ENCODE peak calls at places on chromosomes 2 and 18, in nine cellular contexts. One of them, this sample, is unnamed.

GRCh38 chr2:175170679-175171304 is 2.8 kb upstream of the ATF2 start:
- DNase-seq in NCI-H1417: no peak
- DNase-seq in amniotic stem cell: no peak
- DNase-seq in activated naive CD4-positive, alpha-beta T cell treated with anti-CD3 and anti-CD28 coated beads, Interleukin-2, amount 50 U/mL, for 72 hours: no peak
- DNase-seq in activated CD4-positive, alpha-beta T cell treated with anti-CD3 and anti-CD28 coated beads, Interleukin-2, amount 50 U/mL, for 48 hours: no peak
- DNase-seq in A172: no peak
- DNase-seq in GDM1: no peak
- DNase-seq in stimulated activated CD8-positive, alpha-beta memory T cell treated with anti-CD3 and anti-CD28 coated beads, Interleukin-15, amount 100 ng/mL, for 4 hours: no peak
- DNase-seq in pons: no peak
- DNase-seq in this sample: no peak

GRCh38 chr2:31996571-31997150 is 14.1 kb downstream of the MEMO1 start:
- DNase-seq in NCI-H1417: no peak
- DNase-seq in GDM1: no peak
- DNase-seq in stimulated activated CD8-positive, alpha-beta memory T cell treated with anti-CD3 and anti-CD28 coated beads, Interleukin-15, amount 100 ng/mL, for 4 hours: no peak
- DNase-seq in A172: no peak
- DNase-seq in amniotic stem cell: no peak
- DNase-seq in pons: no peak
- DNase-seq in activated CD4-positive, alpha-beta T cell treated with anti-CD3 and anti-CD28 coated beads, Interleukin-2, amount 50 U/mL, for 48 hours: no peak
- DNase-seq in activated naive CD4-positive, alpha-beta T cell treated with anti-CD3 and anti-CD28 coated beads, Interleukin-2, amount 50 U/mL, for 72 hours: no peak
- DNase-seq in this sample: no peak

GRCh38 chr18:41761329-41762028 is 193.6 kb upstream of the PIK3C3 start:
- DNase-seq in pons: no peak
- DNase-seq in GDM1: no peak
- DNase-seq in NCI-H1417: no peak
- DNase-seq in activated CD4-positive, alpha-beta T cell treated with anti-CD3 and anti-CD28 coated beads, Interleukin-2, amount 50 U/mL, for 48 hours: no peak
- DNase-seq in A172: peak
- DNase-seq in stimulated activated CD8-positive, alpha-beta memory T cell treated with anti-CD3 and anti-CD28 coated beads, Interleukin-15, amount 100 ng/mL, for 4 hours: no peak
- DNase-seq in amniotic stem cell: peak
- DNase-seq in activated naive CD4-positive, alpha-beta T cell treated with anti-CD3 and anti-CD28 coated beads, Interleukin-2, amount 50 U/mL, for 72 hours: no peak
- DNase-seq in this sample: no peak

GRCh38 chr2:10171006-10171800 is 48.7 kb downstream of the RRM2 start:
- DNase-seq in pons: no peak
- DNase-seq in activated naive CD4-positive, alpha-beta T cell treated with anti-CD3 and anti-CD28 coated beads, Interleukin-2, amount 50 U/mL, for 72 hours: no peak
- DNase-seq in amniotic stem cell: no peak
- DNase-seq in activated CD4-positive, alpha-beta T cell treated with anti-CD3 and anti-CD28 coated beads, Interleukin-2, amount 50 U/mL, for 48 hours: no peak
- DNase-seq in stimulated activated CD8-positive, alpha-beta memory T cell treated with anti-CD3 and anti-CD28 coated beads, Interleukin-15, amount 100 ng/mL, for 4 hours: no peak
- DNase-seq in GDM1: no peak
- DNase-seq in NCI-H1417: no peak
- DNase-seq in A172: no peak
- DNase-seq in this sample: no peak

GRCh38 chr2:11684894-11685460 is 15.0 kb upstream of the NTSR2 start:
- DNase-seq in activated naive CD4-positive, alpha-beta T cell treated with anti-CD3 and anti-CD28 coated beads, Interleukin-2, amount 50 U/mL, for 72 hours: no peak
- DNase-seq in stimulated activated CD8-positive, alpha-beta memory T cell treated with anti-CD3 and anti-CD28 coated beads, Interleukin-15, amount 100 ng/mL, for 4 hours: no peak
- DNase-seq in activated CD4-positive, alpha-beta T cell treated with anti-CD3 and anti-CD28 coated beads, Interleukin-2, amount 50 U/mL, for 48 hours: no peak
- DNase-seq in amniotic stem cell: no peak
- DNase-seq in A172: no peak
- DNase-seq in pons: no peak
- DNase-seq in GDM1: no peak
- DNase-seq in NCI-H1417: no peak
- DNase-seq in this sample: no peak

GRCh38 chr2:241857572-241858121 is 1.0 kb downstream of the PDCD1 start:
- DNase-seq in stimulated activated CD8-positive, alpha-beta memory T cell treated with anti-CD3 and anti-CD28 coated beads, Interleukin-15, amount 100 ng/mL, for 4 hours: no peak
- DNase-seq in amniotic stem cell: no peak
- DNase-seq in A172: no peak
- DNase-seq in activated CD4-positive, alpha-beta T cell treated with anti-CD3 and anti-CD28 coated beads, Interleukin-2, amount 50 U/mL, for 48 hours: no peak
- DNase-seq in activated naive CD4-positive, alpha-beta T cell treated with anti-CD3 and anti-CD28 coated beads, Interleukin-2, amount 50 U/mL, for 72 hours: no peak
- DNase-seq in pons: no peak
- DNase-seq in GDM1: no peak
- DNase-seq in NCI-H1417: no peak
- DNase-seq in this sample: no peak

GRCh38 chr2:11307764-11308415 is 36.5 kb downstream of the ROCK2 start:
- DNase-seq in activated CD4-positive, alpha-beta T cell treated with anti-CD3 and anti-CD28 coated beads, Interleukin-2, amount 50 U/mL, for 48 hours: no peak
- DNase-seq in activated naive CD4-positive, alpha-beta T cell treated with anti-CD3 and anti-CD28 coated beads, Interleukin-2, amount 50 U/mL, for 72 hours: no peak
- DNase-seq in A172: no peak
- DNase-seq in NCI-H1417: no peak
- DNase-seq in amniotic stem cell: no peak
- DNase-seq in pons: no peak
- DNase-seq in stimulated activated CD8-positive, alpha-beta memory T cell treated with anti-CD3 and anti-CD28 coated beads, Interleukin-15, amount 100 ng/mL, for 4 hours: no peak
- DNase-seq in GDM1: no peak
- DNase-seq in this sample: no peak

GRCh38 chr2:47771211-47771610 is 11.7 kb upstream of the MSH6 start:
- DNase-seq in activated CD4-positive, alpha-beta T cell treated with anti-CD3 and anti-CD28 coated beads, Interleukin-2, amount 50 U/mL, for 48 hours: no peak
- DNase-seq in activated naive CD4-positive, alpha-beta T cell treated with anti-CD3 and anti-CD28 coated beads, Interleukin-2, amount 50 U/mL, for 72 hours: no peak
- DNase-seq in stimulated activated CD8-positive, alpha-beta memory T cell treated with anti-CD3 and anti-CD28 coated beads, Interleukin-15, amount 100 ng/mL, for 4 hours: no peak
- DNase-seq in NCI-H1417: peak
- DNase-seq in A172: peak
- DNase-seq in amniotic stem cell: peak
- DNase-seq in pons: peak
- DNase-seq in GDM1: no peak
- DNase-seq in this sample: peak

GRCh38 chr2:237297421-237298155 is 116.4 kb downstream of the COL6A3 start:
- DNase-seq in activated naive CD4-positive, alpha-beta T cell treated with anti-CD3 and anti-CD28 coated beads, Interleukin-2, amount 50 U/mL, for 72 hours: no peak
- DNase-seq in stimulated activated CD8-positive, alpha-beta memory T cell treated with anti-CD3 and anti-CD28 coated beads, Interleukin-15, amount 100 ng/mL, for 4 hours: no peak
- DNase-seq in pons: no peak
- DNase-seq in activated CD4-positive, alpha-beta T cell treated with anti-CD3 and anti-CD28 coated beads, Interleukin-2, amount 50 U/mL, for 48 hours: no peak
- DNase-seq in GDM1: no peak
- DNase-seq in NCI-H1417: no peak
- DNase-seq in amniotic stem cell: no peak
- DNase-seq in A172: no peak
- DNase-seq in this sample: no peak

GRCh38 chr18:51076503-51076902 is 46.5 kb downstream of the SMAD4 start:
- DNase-seq in A172: no peak
- DNase-seq in NCI-H1417: no peak
- DNase-seq in pons: no peak
- DNase-seq in activated naive CD4-positive, alpha-beta T cell treated with anti-CD3 and anti-CD28 coated beads, Interleukin-2, amount 50 U/mL, for 72 hours: no peak
- DNase-seq in amniotic stem cell: no peak
- DNase-seq in activated CD4-positive, alpha-beta T cell treated with anti-CD3 and anti-CD28 coated beads, Interleukin-2, amount 50 U/mL, for 48 hours: no peak
- DNase-seq in GDM1: no peak
- DNase-seq in stimulated activated CD8-positive, alpha-beta memory T cell treated with anti-CD3 and anti-CD28 coated beads, Interleukin-15, amount 100 ng/mL, for 4 hours: no peak
- DNase-seq in this sample: no peak

GRCh38 chr2:51780353-51780752 is 748.4 kb upstream of the NRXN1 start:
- DNase-seq in NCI-H1417: no peak
- DNase-seq in A172: no peak
- DNase-seq in stimulated activated CD8-positive, alpha-beta memory T cell treated with anti-CD3 and anti-CD28 coated beads, Interleukin-15, amount 100 ng/mL, for 4 hours: no peak
- DNase-seq in amniotic stem cell: no peak
- DNase-seq in pons: no peak
- DNase-seq in activated CD4-positive, alpha-beta T cell treated with anti-CD3 and anti-CD28 coated beads, Interleukin-2, amount 50 U/mL, for 48 hours: no peak
- DNase-seq in GDM1: no peak
- DNase-seq in activated naive CD4-positive, alpha-beta T cell treated with anti-CD3 and anti-CD28 coated beads, Interleukin-2, amount 50 U/mL, for 72 hours: no peak
- DNase-seq in this sample: no peak

GRCh38 chr2:27326536-27326935 is 3.6 kb upstream of the MPV17 start:
- DNase-seq in A172: no peak
- DNase-seq in activated naive CD4-positive, alpha-beta T cell treated with anti-CD3 and anti-CD28 coated beads, Interleukin-2, amount 50 U/mL, for 72 hours: no peak
- DNase-seq in activated CD4-positive, alpha-beta T cell treated with anti-CD3 and anti-CD28 coated beads, Interleukin-2, amount 50 U/mL, for 48 hours: no peak
- DNase-seq in pons: no peak
- DNase-seq in NCI-H1417: no peak
- DNase-seq in amniotic stem cell: no peak
- DNase-seq in stimulated activated CD8-positive, alpha-beta memory T cell treated with anti-CD3 and anti-CD28 coated beads, Interleukin-15, amount 100 ng/mL, for 4 hours: no peak
- DNase-seq in GDM1: no peak
- DNase-seq in this sample: no peak

GRCh38 chr2:242027676-242028450 is 158.3 kb downstream of the RTP5 start:
- DNase-seq in GDM1: no peak
- DNase-seq in activated CD4-positive, alpha-beta T cell treated with anti-CD3 and anti-CD28 coated beads, Interleukin-2, amount 50 U/mL, for 48 hours: no peak
- DNase-seq in A172: no peak
- DNase-seq in amniotic stem cell: no peak
- DNase-seq in NCI-H1417: no peak
- DNase-seq in pons: no peak
- DNase-seq in activated naive CD4-positive, alpha-beta T cell treated with anti-CD3 and anti-CD28 coated beads, Interleukin-2, amount 50 U/mL, for 72 hours: peak
- DNase-seq in stimulated activated CD8-positive, alpha-beta memory T cell treated with anti-CD3 and anti-CD28 coated beads, Interleukin-15, amount 100 ng/mL, for 4 hours: no peak
- DNase-seq in this sample: no peak

GRCh38 chr2:226403360-226403759 is 396.3 kb downstream of the IRS1 start:
- DNase-seq in NCI-H1417: no peak
- DNase-seq in activated CD4-positive, alpha-beta T cell treated with anti-CD3 and anti-CD28 coated beads, Interleukin-2, amount 50 U/mL, for 48 hours: no peak
- DNase-seq in GDM1: no peak
- DNase-seq in stimulated activated CD8-positive, alpha-beta memory T cell treated with anti-CD3 and anti-CD28 coated beads, Interleukin-15, amount 100 ng/mL, for 4 hours: no peak
- DNase-seq in activated naive CD4-positive, alpha-beta T cell treated with anti-CD3 and anti-CD28 coated beads, Interleukin-2, amount 50 U/mL, for 72 hours: no peak
- DNase-seq in A172: no peak
- DNase-seq in pons: no peak
- DNase-seq in amniotic stem cell: no peak
- DNase-seq in this sample: no peak

GRCh38 chr2:16665746-16666452 is at the start of gene CYRIA:
- DNase-seq in A172: no peak
- DNase-seq in activated naive CD4-positive, alpha-beta T cell treated with anti-CD3 and anti-CD28 coated beads, Interleukin-2, amount 50 U/mL, for 72 hours: no peak
- DNase-seq in amniotic stem cell: peak
- DNase-seq in pons: no peak
- DNase-seq in NCI-H1417: peak
- DNase-seq in stimulated activated CD8-positive, alpha-beta memory T cell treated with anti-CD3 and anti-CD28 coated beads, Interleukin-15, amount 100 ng/mL, for 4 hours: peak
- DNase-seq in activated CD4-positive, alpha-beta T cell treated with anti-CD3 and anti-CD28 coated beads, Interleukin-2, amount 50 U/mL, for 48 hours: peak
- DNase-seq in GDM1: peak
- DNase-seq in this sample: peak

GRCh38 chr2:28649481-28650260 is 102.0 kb upstream of the PPP1CB start:
- DNase-seq in activated naive CD4-positive, alpha-beta T cell treated with anti-CD3 and anti-CD28 coated beads, Interleukin-2, amount 50 U/mL, for 72 hours: peak
- DNase-seq in amniotic stem cell: peak
- DNase-seq in pons: no peak
- DNase-seq in activated CD4-positive, alpha-beta T cell treated with anti-CD3 and anti-CD28 coated beads, Interleukin-2, amount 50 U/mL, for 48 hours: peak
- DNase-seq in NCI-H1417: peak
- DNase-seq in stimulated activated CD8-positive, alpha-beta memory T cell treated with anti-CD3 and anti-CD28 coated beads, Interleukin-15, amount 100 ng/mL, for 4 hours: no peak
- DNase-seq in GDM1: no peak
- DNase-seq in A172: peak
- DNase-seq in this sample: no peak

GRCh38 chr2:83055338-83056010 is 1403.6 kb downstream of the SUCLG1 start:
- DNase-seq in amniotic stem cell: peak
- DNase-seq in activated CD4-positive, alpha-beta T cell treated with anti-CD3 and anti-CD28 coated beads, Interleukin-2, amount 50 U/mL, for 48 hours: no peak
- DNase-seq in stimulated activated CD8-positive, alpha-beta memory T cell treated with anti-CD3 and anti-CD28 coated beads, Interleukin-15, amount 100 ng/mL, for 4 hours: no peak
- DNase-seq in activated naive CD4-positive, alpha-beta T cell treated with anti-CD3 and anti-CD28 coated beads, Interleukin-2, amount 50 U/mL, for 72 hours: no peak
- DNase-seq in NCI-H1417: no peak
- DNase-seq in GDM1: no peak
- DNase-seq in A172: peak
- DNase-seq in pons: no peak
- DNase-seq in this sample: no peak

GRCh38 chr2:60530228-60530627 is 23.2 kb downstream of the BCL11A start:
- DNase-seq in GDM1: no peak
- DNase-seq in activated naive CD4-positive, alpha-beta T cell treated with anti-CD3 and anti-CD28 coated beads, Interleukin-2, amount 50 U/mL, for 72 hours: no peak
- DNase-seq in activated CD4-positive, alpha-beta T cell treated with anti-CD3 and anti-CD28 coated beads, Interleukin-2, amount 50 U/mL, for 48 hours: no peak
- DNase-seq in stimulated activated CD8-positive, alpha-beta memory T cell treated with anti-CD3 and anti-CD28 coated beads, Interleukin-15, amount 100 ng/mL, for 4 hours: no peak
- DNase-seq in amniotic stem cell: no peak
- DNase-seq in A172: no peak
- DNase-seq in pons: no peak
- DNase-seq in NCI-H1417: no peak
- DNase-seq in this sample: no peak

GRCh38 chr18:55455938-55456337 is 132.1 kb downstream of the TCF4 start:
- DNase-seq in stimulated activated CD8-positive, alpha-beta memory T cell treated with anti-CD3 and anti-CD28 coated beads, Interleukin-15, amount 100 ng/mL, for 4 hours: no peak
- DNase-seq in activated naive CD4-positive, alpha-beta T cell treated with anti-CD3 and anti-CD28 coated beads, Interleukin-2, amount 50 U/mL, for 72 hours: no peak
- DNase-seq in amniotic stem cell: no peak
- DNase-seq in NCI-H1417: peak
- DNase-seq in GDM1: no peak
- DNase-seq in A172: no peak
- DNase-seq in activated CD4-positive, alpha-beta T cell treated with anti-CD3 and anti-CD28 coated beads, Interleukin-2, amount 50 U/mL, for 48 hours: no peak
- DNase-seq in pons: no peak
- DNase-seq in this sample: no peak

GRCh38 chr2:95379616-95379925 is 22.9 kb upstream of the FAHD2A start:
- DNase-seq in activated naive CD4-positive, alpha-beta T cell treated with anti-CD3 and anti-CD28 coated beads, Interleukin-2, amount 50 U/mL, for 72 hours: no peak
- DNase-seq in A172: no peak
- DNase-seq in GDM1: no peak
- DNase-seq in stimulated activated CD8-positive, alpha-beta memory T cell treated with anti-CD3 and anti-CD28 coated beads, Interleukin-15, amount 100 ng/mL, for 4 hours: no peak
- DNase-seq in pons: no peak
- DNase-seq in NCI-H1417: no peak
- DNase-seq in activated CD4-positive, alpha-beta T cell treated with anti-CD3 and anti-CD28 coated beads, Interleukin-2, amount 50 U/mL, for 48 hours: no peak
- DNase-seq in amniotic stem cell: no peak
- DNase-seq in this sample: no peak

GRCh38 chr2:17030070-17030469 is 364.4 kb upstream of the CYRIA start:
- DNase-seq in stimulated activated CD8-positive, alpha-beta memory T cell treated with anti-CD3 and anti-CD28 coated beads, Interleukin-15, amount 100 ng/mL, for 4 hours: no peak
- DNase-seq in pons: no peak
- DNase-seq in NCI-H1417: peak
- DNase-seq in activated naive CD4-positive, alpha-beta T cell treated with anti-CD3 and anti-CD28 coated beads, Interleukin-2, amount 50 U/mL, for 72 hours: no peak
- DNase-seq in activated CD4-positive, alpha-beta T cell treated with anti-CD3 and anti-CD28 coated beads, Interleukin-2, amount 50 U/mL, for 48 hours: no peak
- DNase-seq in GDM1: no peak
- DNase-seq in A172: no peak
- DNase-seq in amniotic stem cell: no peak
- DNase-seq in this sample: no peak

GRCh38 chr2:70647873-70648481 is 94.4 kb upstream of the TGFA start:
- DNase-seq in stimulated activated CD8-positive, alpha-beta memory T cell treated with anti-CD3 and anti-CD28 coated beads, Interleukin-15, amount 100 ng/mL, for 4 hours: peak
- DNase-seq in amniotic stem cell: no peak
- DNase-seq in activated CD4-positive, alpha-beta T cell treated with anti-CD3 and anti-CD28 coated beads, Interleukin-2, amount 50 U/mL, for 48 hours: peak
- DNase-seq in A172: peak
- DNase-seq in pons: peak
- DNase-seq in activated naive CD4-positive, alpha-beta T cell treated with anti-CD3 and anti-CD28 coated beads, Interleukin-2, amount 50 U/mL, for 72 hours: peak
- DNase-seq in GDM1: peak
- DNase-seq in NCI-H1417: peak
- DNase-seq in this sample: peak

GRCh38 chr2:37816686-37817085 is 108.4 kb upstream of the RMDN2 start:
- DNase-seq in amniotic stem cell: no peak
- DNase-seq in A172: no peak
- DNase-seq in NCI-H1417: no peak
- DNase-seq in activated CD4-positive, alpha-beta T cell treated with anti-CD3 and anti-CD28 coated beads, Interleukin-2, amount 50 U/mL, for 48 hours: no peak
- DNase-seq in pons: no peak
- DNase-seq in activated naive CD4-positive, alpha-beta T cell treated with anti-CD3 and anti-CD28 coated beads, Interleukin-2, amount 50 U/mL, for 72 hours: no peak
- DNase-seq in stimulated activated CD8-positive, alpha-beta memory T cell treated with anti-CD3 and anti-CD28 coated beads, Interleukin-15, amount 100 ng/mL, for 4 hours: no peak
- DNase-seq in GDM1: no peak
- DNase-seq in this sample: no peak